ENCODE peak calls at places on chromosomes 4 and X, in nine cellular contexts. One of them, this sample, is unnamed.

GRCh38 chr4:16207409-16207808 is 18.9 kb downstream of the TAPT1 start:
- DNase-seq in ovary: no peak
- DNase-seq in endothelial cell of umbilical vein: no peak
- DNase-seq in lower leg skin: no peak
- DNase-seq in NB4: no peak
- DNase-seq in HCT116: no peak
- DNase-seq in K562: no peak
- DNase-seq in A549: no peak
- DNase-seq in HepG2: no peak
- DNase-seq in this sample: no peak

GRCh38 chrX:119729408-119730201 is 28.8 kb upstream of the SOWAHD start:
- DNase-seq in ovary: peak
- DNase-seq in HepG2: peak
- DNase-seq in A549: peak
- DNase-seq in NB4: peak
- DNase-seq in HCT116: peak
- DNase-seq in K562: peak
- DNase-seq in lower leg skin: peak
- DNase-seq in endothelial cell of umbilical vein: peak
- DNase-seq in this sample: peak

GRCh38 chr4:16270654-16271328 is 44.5 kb upstream of the TAPT1 start:
- DNase-seq in A549: no peak
- DNase-seq in lower leg skin: no peak
- DNase-seq in K562: no peak
- DNase-seq in endothelial cell of umbilical vein: no peak
- DNase-seq in NB4: peak
- DNase-seq in HCT116: no peak
- DNase-seq in ovary: no peak
- DNase-seq in HepG2: peak
- DNase-seq in this sample: no peak

GRCh38 chrX:132855760-132856341 is 102.6 kb downstream of the HS6ST2 start:
- DNase-seq in HCT116: no peak
- DNase-seq in endothelial cell of umbilical vein: no peak
- DNase-seq in lower leg skin: no peak
- DNase-seq in A549: no peak
- DNase-seq in NB4: no peak
- DNase-seq in HepG2: no peak
- DNase-seq in ovary: no peak
- DNase-seq in K562: no peak
- DNase-seq in this sample: no peak

GRCh38 chr4:61992351-61992750 is 792.2 kb downstream of the ADGRL3 start:
- DNase-seq in K562: no peak
- DNase-seq in NB4: no peak
- DNase-seq in ovary: no peak
- DNase-seq in lower leg skin: no peak
- DNase-seq in HCT116: no peak
- DNase-seq in A549: no peak
- DNase-seq in endothelial cell of umbilical vein: no peak
- DNase-seq in HepG2: no peak
- DNase-seq in this sample: no peak

GRCh38 chr4:142098380-142098779 is 462.0 kb downstream of the IL15 start:
- DNase-seq in endothelial cell of umbilical vein: no peak
- DNase-seq in A549: no peak
- DNase-seq in HepG2: no peak
- DNase-seq in HCT116: no peak
- DNase-seq in K562: no peak
- DNase-seq in ovary: no peak
- DNase-seq in lower leg skin: no peak
- DNase-seq in NB4: no peak
- DNase-seq in this sample: no peak

GRCh38 chrX:133294126-133294525 is 76.0 kb upstream of the TFDP3 start:
- DNase-seq in NB4: no peak
- DNase-seq in lower leg skin: no peak
- DNase-seq in endothelial cell of umbilical vein: no peak
- DNase-seq in ovary: no peak
- DNase-seq in HCT116: no peak
- DNase-seq in A549: no peak
- DNase-seq in HepG2: no peak
- DNase-seq in K562: no peak
- DNase-seq in this sample: no peak

GRCh38 chr4:167052631-167053085 is 181.6 kb downstream of the SPOCK3 start:
- DNase-seq in endothelial cell of umbilical vein: no peak
- DNase-seq in lower leg skin: no peak
- DNase-seq in HCT116: no peak
- DNase-seq in K562: no peak
- DNase-seq in NB4: no peak
- DNase-seq in A549: no peak
- DNase-seq in ovary: no peak
- DNase-seq in HepG2: no peak
- DNase-seq in this sample: no peak

GRCh38 chr4:125432078-125432477 is 117.3 kb downstream of the FAT4 start:
- DNase-seq in HCT116: peak
- DNase-seq in ovary: no peak
- DNase-seq in A549: no peak
- DNase-seq in lower leg skin: no peak
- DNase-seq in HepG2: peak
- DNase-seq in endothelial cell of umbilical vein: no peak
- DNase-seq in NB4: peak
- DNase-seq in K562: no peak
- DNase-seq in this sample: no peak

GRCh38 chr4:10490996-10491395 is 33.8 kb upstream of the ZNF518B start:
- DNase-seq in A549: no peak
- DNase-seq in lower leg skin: no peak
- DNase-seq in ovary: no peak
- DNase-seq in K562: no peak
- DNase-seq in endothelial cell of umbilical vein: no peak
- DNase-seq in HCT116: no peak
- DNase-seq in HepG2: no peak
- DNase-seq in NB4: no peak
- DNase-seq in this sample: no peak

GRCh38 chr4:186486172-186486571 is 69.2 kb downstream of the MTNR1A start:
- DNase-seq in endothelial cell of umbilical vein: no peak
- DNase-seq in HepG2: no peak
- DNase-seq in HCT116: no peak
- DNase-seq in A549: no peak
- DNase-seq in ovary: no peak
- DNase-seq in lower leg skin: no peak
- DNase-seq in K562: no peak
- DNase-seq in NB4: no peak
- DNase-seq in this sample: no peak

GRCh38 chr4:121720109-121720508 is 23.3 kb upstream of the ANXA5 start:
- DNase-seq in K562: no peak
- DNase-seq in endothelial cell of umbilical vein: no peak
- DNase-seq in HCT116: no peak
- DNase-seq in NB4: no peak
- DNase-seq in A549: no peak
- DNase-seq in lower leg skin: no peak
- DNase-seq in HepG2: peak
- DNase-seq in ovary: no peak
- DNase-seq in this sample: no peak

GRCh38 chrX:16205840-16206239 is 38.6 kb downstream of the MAGEB17 start:
- DNase-seq in ovary: no peak
- DNase-seq in HepG2: no peak
- DNase-seq in lower leg skin: no peak
- DNase-seq in HCT116: no peak
- DNase-seq in A549: no peak
- DNase-seq in K562: no peak
- DNase-seq in NB4: no peak
- DNase-seq in endothelial cell of umbilical vein: no peak
- DNase-seq in this sample: no peak

GRCh38 chrX:37755073-37755472 is 24.8 kb upstream of the CYBB start:
- DNase-seq in HCT116: no peak
- DNase-seq in HepG2: no peak
- DNase-seq in NB4: peak
- DNase-seq in A549: no peak
- DNase-seq in ovary: no peak
- DNase-seq in endothelial cell of umbilical vein: no peak
- DNase-seq in K562: no peak
- DNase-seq in lower leg skin: no peak
- DNase-seq in this sample: no peak

GRCh38 chrX:74061879-74062278 is 242.1 kb upstream of the ZCCHC13 start:
- DNase-seq in NB4: no peak
- DNase-seq in endothelial cell of umbilical vein: no peak
- DNase-seq in A549: no peak
- DNase-seq in lower leg skin: no peak
- DNase-seq in K562: no peak
- DNase-seq in ovary: no peak
- DNase-seq in HCT116: no peak
- DNase-seq in HepG2: no peak
- DNase-seq in this sample: no peak

GRCh38 chr4:138672393-138672976 is 343.1 kb upstream of the NOCT start:
- DNase-seq in lower leg skin: no peak
- DNase-seq in A549: no peak
- DNase-seq in K562: no peak
- DNase-seq in NB4: no peak
- DNase-seq in endothelial cell of umbilical vein: no peak
- DNase-seq in ovary: no peak
- DNase-seq in HepG2: no peak
- DNase-seq in HCT116: no peak
- DNase-seq in this sample: no peak

GRCh38 chr4:140515423-140515822 is 8.5 kb upstream of the ELMOD2 start:
- DNase-seq in NB4: no peak
- DNase-seq in HCT116: no peak
- DNase-seq in ovary: no peak
- DNase-seq in lower leg skin: no peak
- DNase-seq in A549: no peak
- DNase-seq in endothelial cell of umbilical vein: no peak
- DNase-seq in K562: no peak
- DNase-seq in HepG2: no peak
- DNase-seq in this sample: no peak

GRCh38 chr4:9765091-9765490 is 16.3 kb upstream of the DRD5 start:
- DNase-seq in ovary: no peak
- DNase-seq in K562: peak
- DNase-seq in A549: no peak
- DNase-seq in lower leg skin: peak
- DNase-seq in NB4: peak
- DNase-seq in endothelial cell of umbilical vein: peak
- DNase-seq in HCT116: peak
- DNase-seq in HepG2: peak
- DNase-seq in this sample: peak

GRCh38 chr4:40369437-40370278 is 34.5 kb downstream of the CHRNA9 start:
- DNase-seq in K562: no peak
- DNase-seq in HCT116: no peak
- DNase-seq in endothelial cell of umbilical vein: no peak
- DNase-seq in NB4: no peak
- DNase-seq in lower leg skin: no peak
- DNase-seq in HepG2: peak
- DNase-seq in ovary: no peak
- DNase-seq in A549: no peak
- DNase-seq in this sample: no peak

GRCh38 chrX:21800344-21800770 is 39.1 kb upstream of the MBTPS2 start:
- DNase-seq in lower leg skin: no peak
- DNase-seq in HCT116: no peak
- DNase-seq in A549: no peak
- DNase-seq in NB4: no peak
- DNase-seq in ovary: no peak
- DNase-seq in endothelial cell of umbilical vein: no peak
- DNase-seq in HepG2: no peak
- DNase-seq in K562: no peak
- DNase-seq in this sample: no peak

GRCh38 chr4:112234952-112235609 is 3.5 kb downstream of the AP1AR start:
- DNase-seq in NB4: peak
- DNase-seq in A549: peak
- DNase-seq in HepG2: peak
- DNase-seq in K562: peak
- DNase-seq in lower leg skin: no peak
- DNase-seq in HCT116: peak
- DNase-seq in ovary: peak
- DNase-seq in endothelial cell of umbilical vein: peak
- DNase-seq in this sample: peak

GRCh38 chrX:107673933-107674479 is 45.7 kb downstream of the PRPS1 start:
- DNase-seq in NB4: peak
- DNase-seq in ovary: peak
- DNase-seq in lower leg skin: peak
- DNase-seq in K562: peak
- DNase-seq in HCT116: no peak
- DNase-seq in endothelial cell of umbilical vein: peak
- DNase-seq in A549: no peak
- DNase-seq in HepG2: no peak
- DNase-seq in this sample: peak
- TF ChIP-seq POLR2A in NB4: no peak
- TF ChIP-seq POLR2A in ovary: peak
- TF ChIP-seq POLR2A in lower leg skin: no peak
- TF ChIP-seq POLR2A in K562: no peak
- TF ChIP-seq POLR2A in HCT116: no peak
- TF ChIP-seq POLR2A in endothelial cell of umbilical vein: no peak
- TF ChIP-seq POLR2A in A549: no peak
- TF ChIP-seq POLR2A in HepG2: no peak
- TF ChIP-seq POLR2A in this sample: no peak

GRCh38 chr4:152150214-152150613 is 385.7 kb downstream of the FBXW7 start:
- DNase-seq in endothelial cell of umbilical vein: no peak
- DNase-seq in NB4: no peak
- DNase-seq in lower leg skin: no peak
- DNase-seq in A549: no peak
- DNase-seq in ovary: no peak
- DNase-seq in HCT116: no peak
- DNase-seq in HepG2: no peak
- DNase-seq in K562: no peak
- DNase-seq in this sample: no peak
- TF ChIP-seq POLR2A in endothelial cell of umbilical vein: no peak
- TF ChIP-seq POLR2A in NB4: no peak
- TF ChIP-seq POLR2A in lower leg skin: no peak
- TF ChIP-seq POLR2A in A549: no peak
- TF ChIP-seq POLR2A in ovary: no peak
- TF ChIP-seq POLR2A in HCT116: no peak
- TF ChIP-seq POLR2A in HepG2: no peak
- TF ChIP-seq POLR2A in K562: no peak
- TF ChIP-seq POLR2A in this sample: no peak

GRCh38 chr4:183098080-183098722 is 856 bp upstream of the WWC2 start:
- DNase-seq in HCT116: no peak
- DNase-seq in endothelial cell of umbilical vein: peak
- DNase-seq in ovary: peak
- DNase-seq in HepG2: peak
- DNase-seq in K562: peak
- DNase-seq in lower leg skin: peak
- DNase-seq in A549: peak
- DNase-seq in NB4: no peak
- DNase-seq in this sample: peak
- TF ChIP-seq POLR2A in HCT116: no peak
- TF ChIP-seq POLR2A in endothelial cell of umbilical vein: peak
- TF ChIP-seq POLR2A in ovary: no peak
- TF ChIP-seq POLR2A in HepG2: peak
- TF ChIP-seq POLR2A in K562: no peak
- TF ChIP-seq POLR2A in lower leg skin: no peak
- TF ChIP-seq POLR2A in A549: no peak
- TF ChIP-seq POLR2A in NB4: no peak
- TF ChIP-seq POLR2A in this sample: no peak

GRCh38 chr4:78876568-78877320 is 62.5 kb downstream of the PAQR3 start:
- DNase-seq in HCT116: no peak
- DNase-seq in A549: no peak
- DNase-seq in K562: no peak
- DNase-seq in HepG2: no peak
- DNase-seq in endothelial cell of umbilical vein: no peak
- DNase-seq in lower leg skin: no peak
- DNase-seq in ovary: no peak
- DNase-seq in NB4: peak
- DNase-seq in this sample: no peak

GRCh38 chr4:78880874-78881492 is 58.3 kb downstream of the PAQR3 start:
- DNase-seq in HCT116: no peak
- DNase-seq in HepG2: no peak
- DNase-seq in ovary: no peak
- DNase-seq in NB4: peak
- DNase-seq in lower leg skin: no peak
- DNase-seq in endothelial cell of umbilical vein: peak
- DNase-seq in A549: no peak
- DNase-seq in K562: no peak
- DNase-seq in this sample: no peak

GRCh38 chr4:78878031-78878430 is 61.2 kb downstream of the PAQR3 start:
- DNase-seq in HepG2: no peak
- DNase-seq in HCT116: no peak
- DNase-seq in NB4: no peak
- DNase-seq in lower leg skin: no peak
- DNase-seq in K562: no peak
- DNase-seq in ovary: no peak
- DNase-seq in A549: no peak
- DNase-seq in endothelial cell of umbilical vein: no peak
- DNase-seq in this sample: no peak
- TF ChIP-seq POLR2A in HepG2: no peak
- TF ChIP-seq POLR2A in HCT116: no peak
- TF ChIP-seq POLR2A in NB4: no peak
- TF ChIP-seq POLR2A in lower leg skin: no peak
- TF ChIP-seq POLR2A in K562: no peak
- TF ChIP-seq POLR2A in ovary: no peak
- TF ChIP-seq POLR2A in A549: no peak
- TF ChIP-seq POLR2A in endothelial cell of umbilical vein: no peak
- TF ChIP-seq POLR2A in this sample: no peak

This sample was measured in erythroblast.